ENCODE peak calls at places on chromosomes 13 and 19, in ten cellular contexts. Z is activated T-cell treated with anti-CD3 and anti-CD28 coated beads for 1 hour, N is hepatic stellate cell, T is GM12865, X is astrocyte of the cerebellum, S is NCI-H2171, F is GM04504, B is left lung, M is islet precursor cell, W is lower lobe of right lung. L is an unnamed sample.

GRCh38 chr19:42325896-42326771 is 699 bp downstream of the MEGF8 start:
- DNase-seq in X (no peak), Z (no peak), M (peak), F (no peak), S (no peak), B (no peak), W (no peak), T (peak), N (no peak), L (no peak)

GRCh38 chr13:113928701-113929627 is 44.9 kb downstream of the C13orf46 start:
- DNase-seq in M (peak), N (peak), T (no peak), W (no peak), F (peak), X (peak), Z (no peak), S (no peak), B (peak), L (peak)

GRCh38 chr19:58429745-58430144 is 10.2 kb downstream of the ZNF132 start:
- DNase-seq in S (no peak), Z (no peak), M (no peak), N (no peak), X (no peak), W (no peak), F (no peak), B (no peak), T (no peak), L (no peak)

GRCh38 chr13:36549771-36550170 is 117.5 kb downstream of the CCNA1 start:
- DNase-seq in T (no peak), Z (no peak), F (no peak), S (no peak), X (no peak), M (no peak), W (no peak), N (no peak), B (no peak), L (no peak)

GRCh38 chr19:41821003-41821735 is 23.3 kb downstream of the LYPD4 start:
- DNase-seq in F (no peak), S (peak), T (peak), M (peak), Z (no peak), N (peak), B (no peak), W (peak), X (no peak), L (no peak)

GRCh38 chr13:73872397-73872796 is 261.8 kb downstream of the KLF12 start:
- DNase-seq in Z (no peak), T (no peak), W (no peak), F (no peak), B (no peak), X (no peak), S (no peak), N (no peak), M (no peak), L (no peak)

GRCh38 chr13:45781553-45782326 is 69.8 kb downstream of the SIAH3 start:
- DNase-seq in X (peak), S (peak), M (no peak), F (no peak), T (no peak), Z (no peak), W (no peak), B (no peak), N (no peak), L (no peak)

GRCh38 chr19:11797491-11797890 is 832 bp upstream of the ZNF491 start:
- DNase-seq in F (peak), B (peak), N (peak), T (peak), S (peak), M (peak), W (peak), Z (peak), X (peak), L (peak)

GRCh38 chr13:40598599-40598998 is 67.8 kb downstream of the FOXO1 start:
- DNase-seq in M (no peak), S (no peak), T (peak), X (no peak), Z (no peak), F (no peak), W (no peak), B (no peak), N (no peak), L (no peak)

GRCh38 chr13:57680609-57681008 is 49.1 kb downstream of the PCDH17 start:
- DNase-seq in M (no peak), W (no peak), S (no peak), T (no peak), X (no peak), B (no peak), N (no peak), Z (no peak), F (no peak), L (no peak)

GRCh38 chr19:17519967-17520366 is 8.5 kb downstream of the PGLS start:
- DNase-seq in B (no peak), Z (no peak), F (no peak), S (no peak), N (no peak), T (no peak), W (no peak), M (no peak), X (peak), L (no peak)

GRCh38 chr19:30171795-30172642 is 200.2 kb upstream of the ZNF536 start:
- DNase-seq in T (no peak), S (no peak), B (no peak), F (no peak), Z (no peak), W (no peak), N (no peak), M (peak), X (no peak), L (no peak)

GRCh38 chr13:73603646-73604045 is 530.6 kb downstream of the KLF12 start:
- DNase-seq in F (no peak), X (no peak), Z (no peak), T (no peak), S (no peak), W (no peak), M (no peak), B (no peak), N (no peak), L (no peak)

GRCh38 chr13:37194428-37194861 is 89.0 kb upstream of the CSNK1A1L start:
- DNase-seq in T (no peak), N (no peak), M (no peak), S (no peak), F (peak), Z (no peak), B (no peak), X (peak), W (no peak), L (no peak)

GRCh38 chr13:52670726-52671125 is 18.1 kb downstream of the SUGT1 start:
- DNase-seq in B (no peak), F (no peak), W (no peak), T (no peak), M (no peak), N (no peak), X (no peak), S (no peak), Z (no peak), L (no peak)

GRCh38 chr19:12331211-12331941 is 2.1 kb downstream of the ZNF563 start:
- DNase-seq in T (peak), N (no peak), X (no peak), S (no peak), Z (peak), W (no peak), B (no peak), M (no peak), F (no peak), L (no peak)

GRCh38 chr13:90592943-90593342 is 754.5 kb upstream of the MIR17HG start:
- DNase-seq in X (no peak), S (no peak), B (no peak), N (no peak), M (no peak), F (no peak), T (no peak), W (no peak), Z (no peak), L (no peak)

GRCh38 chr13:28981530-28981929 is 161.4 kb downstream of the MTUS2 start:
- DNase-seq in F (no peak), B (no peak), T (no peak), W (no peak), Z (no peak), X (no peak), M (no peak), N (no peak), S (no peak), L (no peak)

GRCh38 chr19:27860309-27860934 is 1352.5 kb downstream of the UQCRFS1 start:
- DNase-seq in W (no peak), M (peak), T (no peak), Z (no peak), B (no peak), S (no peak), N (no peak), F (no peak), X (no peak), L (no peak)

GRCh38 chr19:47890865-47891621 is 4.9 kb upstream of the SULT2A1 start:
- DNase-seq in F (no peak), M (no peak), X (no peak), B (no peak), Z (no peak), S (no peak), N (no peak), T (no peak), W (no peak), L (no peak)

GRCh38 chr19:2602391-2603181 is 99.9 kb downstream of the GNG7 start:
- DNase-seq in M (peak), B (no peak), N (peak), T (no peak), F (peak), S (no peak), X (peak), W (peak), Z (no peak), L (no peak)

GRCh38 chr19:35404879-35405622 is 34.2 kb downstream of the GPR42 start:
- DNase-seq in M (peak), Z (no peak), F (peak), T (peak), X (no peak), S (no peak), B (no peak), N (peak), W (no peak), L (peak)

GRCh38 chr19:40719414-40719894 is 2.5 kb downstream of the ITPKC start:
- DNase-seq in M (no peak), T (peak), F (no peak), B (no peak), S (no peak), N (no peak), W (peak), X (no peak), Z (no peak), L (no peak)

GRCh38 chr19:48819366-48819816 is 8.6 kb upstream of the BCAT2 start:
- DNase-seq in B (peak), F (peak), S (no peak), T (no peak), M (no peak), W (peak), N (no peak), X (no peak), Z (no peak), L (no peak)

GRCh38 chr13:59823495-59823894 is 340.2 kb downstream of the DIAPH3 start:
- DNase-seq in B (no peak), N (peak), S (no peak), X (peak), T (no peak), W (no peak), M (no peak), Z (no peak), F (peak), L (no peak)

GRCh38 chr13:75635101-75635620 is 969 bp upstream of the LMO7 start:
- DNase-seq in Z (no peak), X (no peak), N (peak), T (no peak), W (no peak), B (no peak), S (no peak), F (no peak), M (peak), L (no peak)

GRCh38 chr19:51138549-51138979 is 3.5 kb upstream of the SIGLEC7 start:
- DNase-seq in B (peak), M (no peak), X (no peak), T (no peak), Z (no peak), F (no peak), N (no peak), S (no peak), W (peak), L (peak)

GRCh38 chr13:58953638-58954037 is 1210.1 kb downstream of the DIAPH3 start:
- DNase-seq in T (peak), M (no peak), W (no peak), N (no peak), Z (no peak), X (peak), B (no peak), F (no peak), S (no peak), L (no peak)